ENCODE peak calls at places on chromosomes 4 and X, in five cellular contexts. One of them, this sample, is unnamed.

GRCh38 chr4:112652216-112652615 is 15.3 kb downstream of the LARP7 start:
- DNase-seq in psoas muscle: no peak
- DNase-seq in uterus: no peak
- DNase-seq in ascending aorta: no peak
- DNase-seq in gastrocnemius medialis: no peak
- DNase-seq in this sample: no peak

GRCh38 chr4:32135642-32136041 is 1415.5 kb downstream of the PCDH7 start:
- DNase-seq in psoas muscle: no peak
- DNase-seq in uterus: no peak
- DNase-seq in ascending aorta: no peak
- DNase-seq in gastrocnemius medialis: no peak
- DNase-seq in this sample: no peak

GRCh38 chrX:69618803-69619202 is 2.9 kb downstream of the EDA start:
- DNase-seq in psoas muscle: no peak
- DNase-seq in uterus: no peak
- DNase-seq in ascending aorta: no peak
- DNase-seq in gastrocnemius medialis: no peak
- DNase-seq in this sample: no peak

GRCh38 chr4:109574443-109574850 is 14.4 kb downstream of the MCUB start:
- DNase-seq in psoas muscle: no peak
- DNase-seq in uterus: no peak
- DNase-seq in ascending aorta: no peak
- DNase-seq in gastrocnemius medialis: no peak
- DNase-seq in this sample: no peak

GRCh38 chrX:72125331-72126047 is 6.2 kb downstream of the RTL5 start:
- DNase-seq in psoas muscle: no peak
- DNase-seq in uterus: no peak
- DNase-seq in ascending aorta: no peak
- DNase-seq in gastrocnemius medialis: no peak
- DNase-seq in this sample: no peak

GRCh38 chr4:87978656-87979055 is 3.1 kb downstream of the SPP1 start:
- DNase-seq in psoas muscle: no peak
- DNase-seq in uterus: no peak
- DNase-seq in ascending aorta: no peak
- DNase-seq in gastrocnemius medialis: no peak
- DNase-seq in this sample: peak

GRCh38 chrX:119919835-119920585 is 23.5 kb downstream of the NKAP start:
- DNase-seq in psoas muscle: no peak
- DNase-seq in uterus: no peak
- DNase-seq in ascending aorta: no peak
- DNase-seq in gastrocnemius medialis: no peak
- DNase-seq in this sample: no peak

GRCh38 chr4:175330652-175331051 is 412.5 kb downstream of the ADAM29 start:
- DNase-seq in psoas muscle: no peak
- DNase-seq in uterus: no peak
- DNase-seq in ascending aorta: no peak
- DNase-seq in gastrocnemius medialis: no peak
- DNase-seq in this sample: peak

GRCh38 chr4:152734699-152735050 is 44.9 kb downstream of the TIGD4 start:
- DNase-seq in psoas muscle: no peak
- DNase-seq in uterus: no peak
- DNase-seq in ascending aorta: no peak
- DNase-seq in gastrocnemius medialis: no peak
- DNase-seq in this sample: no peak

GRCh38 chr4:110621328-110621812 is 1.5 kb downstream of the PITX2 start:
- DNase-seq in psoas muscle: peak
- DNase-seq in uterus: no peak
- DNase-seq in ascending aorta: no peak
- DNase-seq in gastrocnemius medialis: peak
- DNase-seq in this sample: no peak

GRCh38 chr4:110619001-110619350 is 3.9 kb downstream of the PITX2 start:
- DNase-seq in psoas muscle: no peak
- DNase-seq in uterus: no peak
- DNase-seq in ascending aorta: no peak
- DNase-seq in gastrocnemius medialis: no peak
- DNase-seq in this sample: no peak

GRCh38 chr4:110619401-110620247 is 3.3 kb downstream of the PITX2 start:
- DNase-seq in psoas muscle: no peak
- DNase-seq in uterus: no peak
- DNase-seq in ascending aorta: no peak
- DNase-seq in gastrocnemius medialis: peak
- DNase-seq in this sample: no peak

GRCh38 chr4:110621839-110622751 is 782 bp downstream of the PITX2 start:
- DNase-seq in psoas muscle: no peak
- DNase-seq in uterus: no peak
- DNase-seq in ascending aorta: no peak
- DNase-seq in gastrocnemius medialis: peak
- DNase-seq in this sample: no peak

DNA sequence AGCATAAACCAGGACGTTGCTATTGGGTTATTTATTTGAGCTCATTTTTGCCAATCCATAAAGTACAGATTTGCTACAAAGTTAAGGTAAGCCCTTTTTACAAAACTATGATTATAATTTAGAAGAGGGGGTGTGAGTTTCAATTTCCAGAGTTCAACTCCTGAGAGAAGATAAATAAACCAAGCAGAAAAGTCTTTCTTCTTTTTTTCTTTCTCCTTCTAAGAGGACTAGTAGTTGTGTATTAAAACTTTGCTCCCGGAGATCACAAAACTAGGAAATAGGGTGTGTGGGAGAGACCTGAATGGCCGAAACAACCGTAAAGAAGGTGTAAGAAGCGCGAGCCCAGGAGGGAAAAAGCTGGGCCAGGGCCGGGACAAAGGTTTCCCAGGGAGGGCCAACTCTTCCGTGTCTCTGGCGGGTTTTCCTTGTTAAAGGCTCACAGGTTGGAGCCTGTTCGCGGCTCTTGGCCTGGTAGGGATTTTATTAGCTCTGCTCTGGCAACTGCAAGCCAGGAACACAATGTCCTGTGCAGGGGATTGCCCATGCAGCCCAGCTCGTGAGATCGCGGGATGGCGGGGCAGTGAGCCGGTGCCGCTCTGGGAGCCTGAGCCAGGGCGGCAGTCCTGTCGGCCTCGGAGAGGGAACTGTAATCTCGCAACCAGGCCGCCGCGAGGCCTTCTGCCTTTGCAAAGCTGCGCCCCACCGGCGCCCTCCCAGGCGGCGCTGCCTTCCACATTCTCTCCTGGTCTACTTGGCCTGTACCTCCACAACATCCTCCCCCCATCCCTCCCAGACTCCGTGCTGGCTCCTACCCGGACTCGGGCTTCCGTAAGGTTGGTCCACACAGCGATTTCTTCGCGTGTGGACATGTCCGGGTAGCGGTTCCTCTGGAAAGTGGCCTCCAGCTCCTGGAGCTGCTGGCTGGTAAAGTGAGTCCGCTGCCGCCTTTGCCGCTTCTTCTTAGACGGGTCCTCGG is 2.2 kb downstream of the PITX2 start:
- DNase-seq in psoas muscle: peak
- DNase-seq in uterus: no peak
- DNase-seq in ascending aorta: no peak
- DNase-seq in gastrocnemius medialis: peak
- DNase-seq in this sample: peak
- TF ChIP-seq CTCF in psoas muscle: peak
- TF ChIP-seq CTCF in uterus: no peak
- TF ChIP-seq CTCF in ascending aorta: no peak
- TF ChIP-seq CTCF in gastrocnemius medialis: no peak
- TF ChIP-seq CTCF in this sample: peak

GRCh38 chr4:81690871-81691270 is 219.2 kb upstream of the RASGEF1B start:
- DNase-seq in psoas muscle: no peak
- DNase-seq in uterus: no peak
- DNase-seq in ascending aorta: no peak
- DNase-seq in gastrocnemius medialis: no peak
- DNase-seq in this sample: no peak

GRCh38 chr4:81684357-81684756 is 212.7 kb upstream of the RASGEF1B start:
- DNase-seq in psoas muscle: no peak
- DNase-seq in uterus: no peak
- DNase-seq in ascending aorta: no peak
- DNase-seq in gastrocnemius medialis: no peak
- DNase-seq in this sample: no peak

GRCh38 chr4:81685105-81685504 is 213.4 kb upstream of the RASGEF1B start:
- DNase-seq in psoas muscle: no peak
- DNase-seq in uterus: no peak
- DNase-seq in ascending aorta: no peak
- DNase-seq in gastrocnemius medialis: no peak
- DNase-seq in this sample: no peak

GRCh38 chr4:81687470-81687869 is 215.8 kb upstream of the RASGEF1B start:
- DNase-seq in psoas muscle: no peak
- DNase-seq in uterus: no peak
- DNase-seq in ascending aorta: no peak
- DNase-seq in gastrocnemius medialis: no peak
- DNase-seq in this sample: no peak

DNA sequence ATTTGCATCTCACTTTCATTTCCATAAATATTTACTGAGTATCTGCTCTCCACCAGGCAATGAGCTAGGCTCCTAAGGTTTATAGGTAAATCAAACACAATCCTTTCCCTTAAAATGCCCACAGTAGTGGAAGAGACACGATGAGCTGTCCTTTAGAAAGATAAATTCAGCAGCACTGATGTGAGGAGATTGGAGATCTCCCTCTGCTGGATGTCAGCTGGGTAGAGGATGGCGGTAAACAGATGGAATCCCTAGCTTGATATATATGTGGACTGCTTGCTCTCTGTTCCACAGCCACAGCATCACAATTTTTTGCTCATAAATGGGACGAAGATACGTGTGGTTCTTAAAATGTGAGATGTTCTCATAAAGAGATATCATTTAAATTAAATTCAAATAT is 216.4 kb upstream of the RASGEF1B start:
- DNase-seq in psoas muscle: no peak
- DNase-seq in uterus: no peak
- DNase-seq in ascending aorta: no peak
- DNase-seq in gastrocnemius medialis: no peak
- DNase-seq in this sample: no peak
- TF ChIP-seq CTCF in psoas muscle: no peak
- TF ChIP-seq CTCF in uterus: no peak
- TF ChIP-seq CTCF in ascending aorta: no peak
- TF ChIP-seq CTCF in gastrocnemius medialis: no peak
- TF ChIP-seq CTCF in this sample: no peak

GRCh38 chrX:22534643-22535042 is 261.9 kb downstream of the CBLL2 start:
- DNase-seq in psoas muscle: peak
- DNase-seq in uterus: peak
- DNase-seq in ascending aorta: no peak
- DNase-seq in gastrocnemius medialis: peak
- DNase-seq in this sample: peak

GRCh38 chrX:22538581-22538980 is 265.9 kb downstream of the CBLL2 start:
- DNase-seq in psoas muscle: no peak
- DNase-seq in uterus: no peak
- DNase-seq in ascending aorta: no peak
- DNase-seq in gastrocnemius medialis: no peak
- DNase-seq in this sample: no peak

GRCh38 chrX:22533898-22534297 is 261.2 kb downstream of the CBLL2 start:
- DNase-seq in psoas muscle: no peak
- DNase-seq in uterus: no peak
- DNase-seq in ascending aorta: no peak
- DNase-seq in gastrocnemius medialis: no peak
- DNase-seq in this sample: no peak
- TF ChIP-seq CTCF in psoas muscle: no peak
- TF ChIP-seq CTCF in uterus: no peak
- TF ChIP-seq CTCF in ascending aorta: no peak
- TF ChIP-seq CTCF in gastrocnemius medialis: no peak
- TF ChIP-seq CTCF in this sample: no peak

GRCh38 chrX:19991350-19991718 is 473 bp upstream of the BCLAF3 start:
- DNase-seq in psoas muscle: no peak
- DNase-seq in uterus: no peak
- DNase-seq in ascending aorta: no peak
- DNase-seq in gastrocnemius medialis: no peak
- DNase-seq in this sample: no peak
- TF ChIP-seq CTCF in psoas muscle: no peak
- TF ChIP-seq CTCF in uterus: no peak
- TF ChIP-seq CTCF in ascending aorta: no peak
- TF ChIP-seq CTCF in gastrocnemius medialis: no peak
- TF ChIP-seq CTCF in this sample: peak

DNA sequence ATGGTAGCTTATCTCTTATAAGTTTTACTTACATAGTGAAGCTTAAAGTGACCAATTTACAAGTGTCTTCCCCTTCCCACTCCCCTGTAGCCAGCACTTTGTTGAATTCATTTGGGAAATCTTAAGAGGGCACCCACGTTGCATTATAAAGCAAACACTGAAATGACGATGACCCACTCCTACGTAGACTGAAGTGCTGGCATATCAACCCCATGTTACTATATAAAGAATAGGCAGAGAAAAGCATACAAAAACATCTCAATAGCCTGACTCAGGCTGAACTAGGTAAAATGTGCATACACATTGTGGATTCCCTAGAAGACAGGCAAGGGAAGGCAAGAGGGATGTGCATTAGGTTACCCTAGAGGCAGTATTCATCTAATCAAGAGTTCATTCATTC is 313.4 kb downstream of the TENM3 start:
- DNase-seq in psoas muscle: no peak
- DNase-seq in uterus: no peak
- DNase-seq in ascending aorta: no peak
- DNase-seq in gastrocnemius medialis: no peak
- DNase-seq in this sample: peak
- TF ChIP-seq CTCF in psoas muscle: no peak
- TF ChIP-seq CTCF in uterus: no peak
- TF ChIP-seq CTCF in ascending aorta: no peak
- TF ChIP-seq CTCF in gastrocnemius medialis: no peak
- TF ChIP-seq CTCF in this sample: no peak

DNA sequence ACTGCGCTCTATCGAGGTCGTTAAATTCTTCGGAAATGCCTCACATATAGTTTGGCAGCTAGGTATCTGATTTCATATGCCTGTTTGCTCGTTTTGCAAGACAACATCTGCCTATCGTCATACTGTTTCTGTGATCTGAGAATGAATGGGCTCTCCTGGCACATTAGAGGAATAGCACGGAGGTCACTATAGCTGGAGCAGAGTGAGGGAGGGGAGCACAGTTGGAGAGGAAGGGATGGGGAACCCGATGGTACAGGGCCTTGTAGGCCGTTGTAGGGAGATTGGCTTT is 552 bp downstream of the IKBKG start:
- DNase-seq in psoas muscle: no peak
- DNase-seq in uterus: no peak
- DNase-seq in ascending aorta: no peak
- DNase-seq in gastrocnemius medialis: no peak
- DNase-seq in this sample: peak
- TF ChIP-seq CTCF in psoas muscle: no peak
- TF ChIP-seq CTCF in uterus: no peak
- TF ChIP-seq CTCF in ascending aorta: no peak
- TF ChIP-seq CTCF in gastrocnemius medialis: no peak
- TF ChIP-seq CTCF in this sample: no peak

GRCh38 chrX:23908219-23909003 is 605 bp downstream of the CXorf58 start:
- DNase-seq in psoas muscle: no peak
- DNase-seq in uterus: no peak
- DNase-seq in ascending aorta: no peak
- DNase-seq in gastrocnemius medialis: no peak
- DNase-seq in this sample: no peak
- TF ChIP-seq CTCF in psoas muscle: no peak
- TF ChIP-seq CTCF in uterus: no peak
- TF ChIP-seq CTCF in ascending aorta: peak
- TF ChIP-seq CTCF in gastrocnemius medialis: no peak
- TF ChIP-seq CTCF in this sample: peak

GRCh38 chr4:72567036-72567435 is 2.0 kb downstream of the ADAMTS3 start:
- DNase-seq in psoas muscle: no peak
- DNase-seq in uterus: no peak
- DNase-seq in ascending aorta: no peak
- DNase-seq in gastrocnemius medialis: no peak
- DNase-seq in this sample: no peak
- TF ChIP-seq CTCF in psoas muscle: no peak
- TF ChIP-seq CTCF in uterus: no peak
- TF ChIP-seq CTCF in ascending aorta: no peak
- TF ChIP-seq CTCF in gastrocnemius medialis: no peak
- TF ChIP-seq CTCF in this sample: no peak